ENCODE peak calls at places on chromosomes 7 and 10, in four cellular contexts. E, V, N and F are unnamed samples.
A peak's percentile ranks its signal among the peaks of the same experiment; 100 is the strongest.

GRCh38 chr10:71729023-71729649 is 9.6 kb upstream of the C10orf105 start:
- DNase-seq in N (peak; percentile 53), V (no peak), E (peak; percentile 67), F (no peak)

GRCh38 chr7:620052-620451 is 100.4 kb upstream of the PDGFA start:
- DNase-seq in E (no peak), V (no peak), N (no peak), F (no peak)

GRCh38 chr10:118106426-118106825 is 59.7 kb upstream of the RAB11FIP2 start:
- DNase-seq in V (peak; percentile 28), N (no peak), E (peak; percentile 28), F (no peak)

GRCh38 chr10:33070101-33070500 is 112.1 kb upstream of the ITGB1 start:
- DNase-seq in E (no peak), N (no peak), V (no peak), F (no peak)

GRCh38 chr10:58712136-58712535 is 199.5 kb downstream of the BICC1 start:
- DNase-seq in E (no peak), V (no peak), N (no peak), F (no peak)

GRCh38 chr7:44438851-44439250 is 51.6 kb downstream of the NUDCD3 start:
- DNase-seq in V (no peak), N (no peak), E (no peak), F (no peak)

GRCh38 chr10:121559321-121559720 is 38.9 kb downstream of the FGFR2 start:
- DNase-seq in N (no peak), V (no peak), E (no peak), F (no peak)

GRCh38 chr10:72243822-72244437 is 27.9 kb upstream of the ASCC1 start:
- DNase-seq in E (peak; percentile 96), V (peak; percentile 65), N (peak; percentile 64), F (peak; percentile 64)

GRCh38 chr10:103676851-103677417 is 178.4 kb downstream of the SH3PXD2A start:
- DNase-seq in N (no peak), V (peak; percentile 68), E (no peak), F (no peak)

DNA sequence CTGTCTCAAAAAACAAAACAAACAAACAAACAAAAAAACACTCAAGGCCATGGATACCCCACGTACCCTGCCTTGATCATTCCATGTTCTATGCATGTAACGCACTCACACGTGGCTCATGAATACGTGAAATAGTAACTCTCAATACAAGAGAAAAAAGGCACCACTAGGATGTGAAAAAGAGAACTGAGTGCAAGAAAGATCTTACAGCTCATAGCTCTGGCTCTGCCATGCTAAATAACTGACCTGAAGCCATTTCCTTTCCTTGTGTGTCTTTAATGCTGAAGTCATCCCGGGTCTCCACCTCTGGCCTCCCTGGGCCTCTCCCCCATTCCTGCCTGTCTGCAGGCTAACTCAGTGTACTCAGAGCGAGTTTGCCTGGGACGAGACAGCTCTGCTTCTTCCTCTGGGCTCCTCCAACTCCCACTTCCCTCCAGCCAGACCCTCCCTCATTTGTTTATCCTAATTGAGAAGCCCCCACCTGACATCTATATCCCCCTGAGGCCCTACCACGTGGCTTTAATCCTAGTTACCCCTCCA is 117.3 kb downstream of the PRPF18 start:
- DNase-seq in N (no peak), E (no peak), V (no peak), F (no peak)
- H3K4me3 ChIP-seq in N (no peak overlapping the region), E (no peak overlapping the region), V (no peak overlapping the region), F (no peak overlapping the region)

GRCh38 chr10:18660816-18661431 is 1.7 kb downstream of the ARL5B start:
- DNase-seq in V (no peak), E (no peak), N (no peak), F (no peak)

GRCh38 chr10:18653112-18653511 is 1.7 kb upstream of the NSUN6 start:
- DNase-seq in V (no peak), E (no peak), N (no peak), F (no peak)

GRCh38 chr10:18659784-18660561 is 742 bp downstream of the ARL5B start:
- DNase-seq in V (no peak), E (peak; percentile 51), N (peak; percentile 51), F (no peak)

GRCh38 chr10:18658992-18659783 is at the start of gene ARL5B:
- DNase-seq in V (peak; percentile 99), N (peak; percentile 99), E (peak; percentile 98), F (peak; percentile 97)

DNA sequence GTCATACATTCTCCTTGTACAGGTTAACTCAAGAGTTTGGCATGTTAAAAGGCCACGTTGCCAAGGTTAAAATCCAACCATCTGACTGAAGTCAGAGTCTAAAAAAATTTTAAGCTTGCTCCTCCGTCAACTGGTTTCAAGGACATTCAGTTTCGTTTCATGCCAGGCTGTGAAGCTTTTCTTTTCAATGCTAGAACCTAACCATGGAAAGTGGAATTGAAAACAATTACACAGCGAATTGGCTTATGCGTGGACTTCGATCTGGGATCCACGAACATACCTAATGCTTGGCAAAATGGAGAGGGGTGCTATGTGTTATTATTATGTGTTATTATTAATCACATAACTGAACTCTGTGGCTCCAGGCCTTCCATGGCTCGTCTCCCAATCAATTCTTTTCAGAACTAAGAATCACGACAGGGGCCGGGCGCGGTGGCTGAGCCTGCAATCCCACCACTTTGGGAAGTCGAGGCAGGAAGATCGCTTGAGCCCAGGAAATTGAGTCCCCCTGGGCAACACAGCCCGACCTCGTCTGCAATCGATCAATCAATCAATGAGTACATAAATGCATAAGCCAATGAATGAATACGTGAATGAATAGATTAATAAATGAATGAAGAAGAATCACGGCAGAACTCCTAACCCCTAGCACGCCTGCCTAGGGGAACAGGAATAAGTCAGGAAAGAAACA is 785 bp upstream of the ARL5B start:
- DNase-seq in E (no peak), N (peak; percentile 9), V (peak; percentile 43), F (no peak)
- TF ChIP-seq POLR2A in E (no peak), N (no peak), V (no peak), F (no peak)

GRCh38 chr10:124066744-124067714 is 26.4 kb downstream of the CHST15 start:
- DNase-seq in V (no peak), N (no peak), E (no peak), F (no peak)

GRCh38 chr10:124067825-124068400 is 25.5 kb downstream of the CHST15 start:
- DNase-seq in E (no peak), V (no peak), N (no peak), F (no peak)

GRCh38 chr10:124069341-124069740 is 24.1 kb downstream of the CHST15 start:
- DNase-seq in V (no peak), E (no peak), N (no peak), F (no peak)

GRCh38 chr10:124070666-124071065 is 22.7 kb downstream of the CHST15 start:
- DNase-seq in E (no peak), N (no peak), V (no peak), F (no peak)

DNA sequence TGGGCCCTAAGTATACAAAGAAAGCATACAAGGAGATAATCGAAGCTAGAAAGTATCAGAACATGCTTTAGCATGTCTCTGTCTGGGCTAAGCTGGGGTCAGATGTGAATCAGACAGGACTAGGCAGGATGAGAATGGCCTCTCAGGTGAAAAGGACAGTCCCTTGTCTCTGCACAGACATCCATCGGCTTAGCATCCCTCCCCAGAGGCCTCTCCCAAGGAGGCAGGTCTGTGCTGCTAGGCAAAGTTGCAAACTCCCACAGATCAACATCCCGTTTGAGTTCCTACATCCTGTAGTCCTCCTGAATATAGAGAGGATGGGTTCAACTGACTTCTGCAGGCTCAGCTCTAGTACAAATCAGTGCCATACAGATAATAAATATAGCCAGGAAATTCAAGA is 24.5 kb downstream of the CHST15 start:
- DNase-seq in E (no peak), V (no peak), N (no peak), F (no peak)
- H3K4me1 ChIP-seq in E (peaks cover 8% of the 10 kb centered on the region), V (peaks cover 26% of the 10 kb centered on the region), N (no peaks in the 10 kb centered on the region), F (peaks cover 10% of the 10 kb centered on the region)

GRCh38 chr10:111076682-111077661 is at the start of gene ADRA2A:
- DNase-seq in V (peak; percentile 65), N (no peak), E (peak; percentile 44), F (no peak)
- H3K4me3 ChIP-seq in V (peak within 1 kb of the TSS; percentile 65), N (peak within 1 kb of the TSS; percentile 33), E (peak within 1 kb of the TSS; percentile 61), F (peak within 1 kb of the TSS; percentile 46)

GRCh38 chr10:62817120-62817762 is 1.1 kb upstream of the EGR2 start:
- DNase-seq in E (peak; percentile 27), N (peak; percentile 33), V (peak; percentile 50), F (peak; percentile 18)
- TF ChIP-seq POLR2A in E (no peak), N (no peak), V (no peak), F (no peak)